ENCODE peak calls at places on chromosomes 13 and 19, in seven cellular contexts. One of them, this sample, is unnamed.

GRCh38 chr13:87052731-87053130 is 618.4 kb upstream of the SLITRK5 start:
- DNase-seq in lower leg skin: no peak
- DNase-seq in left lung: no peak
- DNase-seq in CD8-positive, alpha-beta T cell: no peak
- DNase-seq in cardiac fibroblast: peak; percentile 4
- DNase-seq in adrenal gland: no peak
- DNase-seq in heart right ventricle: no peak
- DNase-seq in this sample: no peak

GRCh38 chr19:16890461-16891184 is 1.8 kb downstream of the F2RL3 start:
- DNase-seq in adrenal gland: no peak
- DNase-seq in cardiac fibroblast: no peak
- DNase-seq in CD8-positive, alpha-beta T cell: no peak
- DNase-seq in left lung: no peak
- DNase-seq in lower leg skin: no peak
- DNase-seq in heart right ventricle: no peak
- DNase-seq in this sample: no peak

GRCh38 chr19:13968383-13968935 is 16.1 kb downstream of the DCAF15 start:
- DNase-seq in lower leg skin: no peak
- DNase-seq in cardiac fibroblast: no peak
- DNase-seq in heart right ventricle: no peak
- DNase-seq in CD8-positive, alpha-beta T cell: no peak
- DNase-seq in adrenal gland: no peak
- DNase-seq in left lung: no peak
- DNase-seq in this sample: no peak

GRCh38 chr19:29293736-29294342 is 80.9 kb upstream of the UQCRFS1 start:
- DNase-seq in heart right ventricle: no peak
- DNase-seq in cardiac fibroblast: no peak
- DNase-seq in adrenal gland: no peak
- DNase-seq in left lung: no peak
- DNase-seq in CD8-positive, alpha-beta T cell: no peak
- DNase-seq in lower leg skin: peak; percentile 71
- DNase-seq in this sample: no peak

GRCh38 chr19:6412111-6412999 is 12.3 kb downstream of the KHSRP start:
- DNase-seq in heart right ventricle: no peak
- DNase-seq in CD8-positive, alpha-beta T cell: peak; percentile 34
- DNase-seq in left lung: no peak
- DNase-seq in adrenal gland: peak; percentile 58
- DNase-seq in cardiac fibroblast: peak; percentile 18
- DNase-seq in lower leg skin: no peak
- DNase-seq in this sample: peak; percentile 63

GRCh38 chr13:20796791-20797513 is 23.2 kb upstream of the EEF1AKMT1 start:
- DNase-seq in left lung: no peak
- DNase-seq in lower leg skin: no peak
- DNase-seq in adrenal gland: no peak
- DNase-seq in heart right ventricle: no peak
- DNase-seq in cardiac fibroblast: no peak
- DNase-seq in CD8-positive, alpha-beta T cell: no peak
- DNase-seq in this sample: no peak

GRCh38 chr19:48565090-48565489 is 13.1 kb downstream of the SULT2B1 start:
- DNase-seq in left lung: no peak
- DNase-seq in lower leg skin: no peak
- DNase-seq in cardiac fibroblast: peak; percentile 59
- DNase-seq in heart right ventricle: no peak
- DNase-seq in adrenal gland: no peak
- DNase-seq in CD8-positive, alpha-beta T cell: no peak
- DNase-seq in this sample: no peak

GRCh38 chr13:40389081-40389641 is 277.3 kb downstream of the FOXO1 start:
- DNase-seq in left lung: no peak
- DNase-seq in CD8-positive, alpha-beta T cell: peak; percentile 18
- DNase-seq in cardiac fibroblast: no peak
- DNase-seq in adrenal gland: no peak
- DNase-seq in heart right ventricle: no peak
- DNase-seq in lower leg skin: no peak
- DNase-seq in this sample: peak; percentile 13

GRCh38 chr19:53147645-53148044 is 11.2 kb downstream of the ZNF347 start:
- DNase-seq in adrenal gland: no peak
- DNase-seq in left lung: no peak
- DNase-seq in cardiac fibroblast: no peak
- DNase-seq in CD8-positive, alpha-beta T cell: no peak
- DNase-seq in heart right ventricle: no peak
- DNase-seq in lower leg skin: no peak
- DNase-seq in this sample: no peak

GRCh38 chr13:29140277-29140676 is 320.1 kb downstream of the MTUS2 start:
- DNase-seq in left lung: no peak
- DNase-seq in cardiac fibroblast: peak; percentile 39
- DNase-seq in heart right ventricle: peak; percentile 28
- DNase-seq in adrenal gland: no peak
- DNase-seq in lower leg skin: no peak
- DNase-seq in CD8-positive, alpha-beta T cell: no peak
- DNase-seq in this sample: peak; percentile 87

GRCh38 chr19:10295305-10295846 is 5.6 kb downstream of the ICAM5 start:
- DNase-seq in adrenal gland: no peak
- DNase-seq in left lung: peak; percentile 75
- DNase-seq in lower leg skin: no peak
- DNase-seq in CD8-positive, alpha-beta T cell: peak; percentile 53
- DNase-seq in cardiac fibroblast: no peak
- DNase-seq in heart right ventricle: no peak
- DNase-seq in this sample: peak; percentile 81

GRCh38 chr19:29287061-29287460 is 74.1 kb upstream of the UQCRFS1 start:
- DNase-seq in adrenal gland: no peak
- DNase-seq in left lung: no peak
- DNase-seq in CD8-positive, alpha-beta T cell: no peak
- DNase-seq in lower leg skin: peak; percentile 72
- DNase-seq in heart right ventricle: no peak
- DNase-seq in cardiac fibroblast: no peak
- DNase-seq in this sample: no peak

GRCh38 chr19:2422951-2423880 is 4.2 kb downstream of the TIMM13 start:
- DNase-seq in left lung: no peak
- DNase-seq in cardiac fibroblast: no peak
- DNase-seq in CD8-positive, alpha-beta T cell: no peak
- DNase-seq in heart right ventricle: no peak
- DNase-seq in adrenal gland: peak; percentile 66
- DNase-seq in lower leg skin: peak; percentile 86
- DNase-seq in this sample: no peak

GRCh38 chr13:38477676-38478075 is 128.0 kb downstream of the UFM1 start:
- DNase-seq in left lung: no peak
- DNase-seq in adrenal gland: no peak
- DNase-seq in lower leg skin: no peak
- DNase-seq in CD8-positive, alpha-beta T cell: no peak
- DNase-seq in cardiac fibroblast: no peak
- DNase-seq in heart right ventricle: no peak
- DNase-seq in this sample: no peak

GRCh38 chr19:42172261-42172660 is 40.0 kb upstream of the POU2F2 start:
- DNase-seq in adrenal gland: no peak
- DNase-seq in heart right ventricle: no peak
- DNase-seq in cardiac fibroblast: no peak
- DNase-seq in left lung: no peak
- DNase-seq in lower leg skin: no peak
- DNase-seq in CD8-positive, alpha-beta T cell: no peak
- DNase-seq in this sample: no peak

GRCh38 chr19:45746866-45747265 is 13.6 kb downstream of the MEIOSIN start:
- DNase-seq in adrenal gland: no peak
- DNase-seq in lower leg skin: no peak
- DNase-seq in cardiac fibroblast: no peak
- DNase-seq in left lung: no peak
- DNase-seq in CD8-positive, alpha-beta T cell: no peak
- DNase-seq in heart right ventricle: no peak
- DNase-seq in this sample: no peak

GRCh38 chr19:49556412-49557398 is 23.7 kb downstream of the NOSIP start:
- DNase-seq in left lung: no peak
- DNase-seq in adrenal gland: peak; percentile 82
- DNase-seq in cardiac fibroblast: no peak
- DNase-seq in CD8-positive, alpha-beta T cell: peak; percentile 36
- DNase-seq in heart right ventricle: no peak
- DNase-seq in lower leg skin: no peak
- DNase-seq in this sample: no peak

GRCh38 chr13:101258071-101258470 is 158.2 kb downstream of the NALCN start:
- DNase-seq in adrenal gland: peak; percentile 40
- DNase-seq in left lung: no peak
- DNase-seq in lower leg skin: no peak
- DNase-seq in CD8-positive, alpha-beta T cell: no peak
- DNase-seq in heart right ventricle: no peak
- DNase-seq in cardiac fibroblast: peak; percentile 98
- DNase-seq in this sample: no peak
- TF ChIP-seq CTCF in adrenal gland: no peak
- TF ChIP-seq CTCF in left lung: no peak
- TF ChIP-seq CTCF in lower leg skin: no peak
- TF ChIP-seq CTCF in CD8-positive, alpha-beta T cell: no peak
- TF ChIP-seq CTCF in heart right ventricle: no peak
- TF ChIP-seq CTCF in cardiac fibroblast: no peak
- TF ChIP-seq CTCF in this sample: no peak

GRCh38 chr13:80962855-80963254 is 621.9 kb upstream of the SPRY2 start:
- DNase-seq in cardiac fibroblast: peak; percentile 50
- DNase-seq in lower leg skin: no peak
- DNase-seq in left lung: no peak
- DNase-seq in CD8-positive, alpha-beta T cell: no peak
- DNase-seq in adrenal gland: no peak
- DNase-seq in heart right ventricle: no peak
- DNase-seq in this sample: no peak
- TF ChIP-seq CTCF in cardiac fibroblast: no peak
- TF ChIP-seq CTCF in lower leg skin: no peak
- TF ChIP-seq CTCF in left lung: no peak
- TF ChIP-seq CTCF in CD8-positive, alpha-beta T cell: no peak
- TF ChIP-seq CTCF in adrenal gland: no peak
- TF ChIP-seq CTCF in heart right ventricle: no peak
- TF ChIP-seq CTCF in this sample: no peak

GRCh38 chr13:33275916-33276315 is 9.6 kb downstream of the STARD13 start:
- DNase-seq in adrenal gland: no peak
- DNase-seq in CD8-positive, alpha-beta T cell: no peak
- DNase-seq in left lung: no peak
- DNase-seq in heart right ventricle: no peak
- DNase-seq in cardiac fibroblast: no peak
- DNase-seq in lower leg skin: no peak
- DNase-seq in this sample: no peak

GRCh38 chr13:33271759-33272158 is 13.8 kb downstream of the STARD13 start:
- DNase-seq in heart right ventricle: no peak
- DNase-seq in cardiac fibroblast: no peak
- DNase-seq in adrenal gland: no peak
- DNase-seq in left lung: no peak
- DNase-seq in CD8-positive, alpha-beta T cell: no peak
- DNase-seq in lower leg skin: no peak
- DNase-seq in this sample: no peak

GRCh38 chr13:33270906-33271538 is 14.5 kb downstream of the STARD13 start:
- DNase-seq in lower leg skin: no peak
- DNase-seq in cardiac fibroblast: no peak
- DNase-seq in CD8-positive, alpha-beta T cell: no peak
- DNase-seq in adrenal gland: no peak
- DNase-seq in heart right ventricle: no peak
- DNase-seq in left lung: no peak
- DNase-seq in this sample: no peak

GRCh38 chr13:33274264-33274663 is 11.3 kb downstream of the STARD13 start:
- DNase-seq in CD8-positive, alpha-beta T cell: no peak
- DNase-seq in left lung: no peak
- DNase-seq in cardiac fibroblast: peak; percentile 51
- DNase-seq in heart right ventricle: no peak
- DNase-seq in lower leg skin: no peak
- DNase-seq in adrenal gland: no peak
- DNase-seq in this sample: no peak

DNA sequence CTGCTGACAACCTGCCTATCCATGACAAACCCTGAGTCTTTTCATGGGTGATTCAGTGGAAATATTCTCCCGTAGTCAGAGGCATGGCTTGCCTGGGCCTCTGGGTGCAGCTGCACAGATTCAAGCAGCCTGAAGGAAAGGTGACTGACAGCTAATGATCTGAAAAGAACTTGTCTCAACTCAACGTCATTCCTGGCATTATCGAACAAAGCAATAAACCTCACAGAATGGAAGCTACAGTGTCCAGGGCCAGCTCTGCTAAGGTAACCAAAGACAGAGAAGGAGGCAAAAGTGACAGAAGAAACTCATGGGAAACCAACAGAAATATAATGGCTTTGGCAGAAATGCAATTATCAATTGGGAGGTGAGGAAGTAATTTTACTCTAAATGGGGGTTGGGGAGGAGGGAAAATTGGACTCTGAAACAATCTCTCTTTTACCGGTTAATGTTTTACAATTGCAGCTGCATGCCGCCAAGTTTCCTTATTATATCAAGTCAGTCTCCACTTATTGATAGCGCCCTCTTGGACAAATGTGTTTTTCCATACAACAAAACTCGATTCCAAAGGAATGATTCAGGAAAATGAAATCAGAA is 12.9 kb downstream of the STARD13 start:
- DNase-seq in adrenal gland: no peak
- DNase-seq in left lung: no peak
- DNase-seq in lower leg skin: no peak
- DNase-seq in cardiac fibroblast: no peak
- DNase-seq in CD8-positive, alpha-beta T cell: no peak
- DNase-seq in heart right ventricle: no peak
- DNase-seq in this sample: no peak
- TF ChIP-seq CTCF in adrenal gland: no peak
- TF ChIP-seq CTCF in left lung: no peak
- TF ChIP-seq CTCF in lower leg skin: no peak
- TF ChIP-seq CTCF in cardiac fibroblast: no peak
- TF ChIP-seq CTCF in CD8-positive, alpha-beta T cell: no peak
- TF ChIP-seq CTCF in heart right ventricle: no peak
- TF ChIP-seq CTCF in this sample: no peak

DNA sequence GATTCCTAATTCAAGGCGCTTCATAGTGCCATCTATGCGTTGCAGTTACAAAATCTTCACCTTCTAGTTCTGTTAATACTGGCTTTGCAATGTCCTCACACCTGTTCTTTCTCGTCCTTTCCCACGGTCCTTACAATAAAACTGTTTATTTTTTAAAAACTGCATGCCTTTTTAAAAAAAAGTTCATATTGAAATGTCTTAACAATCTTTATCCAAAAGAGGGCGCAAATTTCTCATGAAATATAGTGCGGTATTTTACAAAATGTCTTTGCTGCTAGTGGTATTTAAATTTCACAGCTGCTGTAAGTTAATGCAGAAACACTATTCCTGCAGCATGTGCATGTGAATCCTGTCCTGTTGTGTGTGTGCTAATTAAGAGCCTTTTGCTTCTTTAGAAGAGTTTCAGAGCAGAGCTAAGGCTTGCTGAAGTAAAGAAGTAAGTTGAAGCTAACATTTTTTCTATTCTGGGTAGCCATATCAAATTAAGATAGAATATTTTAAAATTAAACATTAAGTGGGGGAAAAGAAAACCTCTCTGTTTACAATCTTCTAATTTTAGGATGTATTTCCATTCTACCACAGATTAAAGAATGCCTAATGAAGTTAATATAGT is 15.8 kb upstream of the CLDN10 start:
- DNase-seq in adrenal gland: no peak
- DNase-seq in left lung: no peak
- DNase-seq in cardiac fibroblast: peak; percentile 60
- DNase-seq in CD8-positive, alpha-beta T cell: no peak
- DNase-seq in lower leg skin: no peak
- DNase-seq in heart right ventricle: no peak
- DNase-seq in this sample: no peak
- TF ChIP-seq CTCF in adrenal gland: peak; percentile 29
- TF ChIP-seq CTCF in left lung: no peak
- TF ChIP-seq CTCF in cardiac fibroblast: peak; percentile 35
- TF ChIP-seq CTCF in CD8-positive, alpha-beta T cell: peak; percentile 43
- TF ChIP-seq CTCF in lower leg skin: no peak
- TF ChIP-seq CTCF in heart right ventricle: peak; percentile 17
- TF ChIP-seq CTCF in this sample: no peak

This sample was measured in thyroid gland.